ENCODE peak calls at places on chromosomes 6 and 20, in seven cellular contexts. E, O, H, Y, W, Q and L are unnamed samples.

GRCh38 chr6:3393796-3394195 is 63.1 kb downstream of the SLC22A23 start:
- DNase-seq in H (peak), Y (no peak), O (no peak), W (no peak), E (no peak), Q (no peak), L (no peak)

GRCh38 chr6:28982476-28983266 is 22.4 kb downstream of the ZNF311 start:
- DNase-seq in W (peak), E (peak), O (peak), Y (no peak), H (peak), Q (no peak), L (peak)

GRCh38 chr6:22732186-22732970 is 163.0 kb downstream of the HDGFL1 start:
- DNase-seq in Q (no peak), O (no peak), E (no peak), Y (no peak), H (no peak), W (no peak), L (no peak)

GRCh38 chr6:34082816-34083215 is 63.1 kb downstream of the GRM4 start:
- DNase-seq in Y (no peak), H (no peak), O (no peak), E (no peak), Q (no peak), W (no peak), L (no peak)

GRCh38 chr6:28719275-28719940 is 193.7 kb downstream of the GPX5 start:
- DNase-seq in Y (no peak), H (no peak), Q (no peak), E (no peak), O (no peak), W (no peak), L (peak)

GRCh38 chr20:34216382-34216742 is 24.9 kb upstream of the ASIP start:
- DNase-seq in Q (no peak), E (no peak), O (no peak), Y (no peak), W (no peak), H (no peak), L (no peak)

GRCh38 chr6:16624631-16625299 is 136.5 kb downstream of the ATXN1 start:
- DNase-seq in E (no peak), W (no peak), H (no peak), O (no peak), Q (no peak), Y (no peak), L (no peak)

GRCh38 chr20:2515203-2515602 is 6.5 kb upstream of the ZNF343 start:
- DNase-seq in O (no peak), E (no peak), Y (no peak), H (no peak), W (no peak), Q (no peak), L (no peak)

GRCh38 chr6:52013035-52013434 is 74.4 kb downstream of the PKHD1 start:
- DNase-seq in O (no peak), H (no peak), Y (no peak), W (no peak), Q (no peak), E (peak), L (no peak)

GRCh38 chr6:96075826-96076225 is 60.1 kb downstream of the FUT9 start:
- DNase-seq in Y (no peak), O (no peak), H (no peak), E (no peak), W (no peak), Q (no peak), L (no peak)

GRCh38 chr6:131255911-131256310 is 120.6 kb downstream of the AKAP7 start:
- DNase-seq in Q (no peak), W (no peak), Y (no peak), E (no peak), O (no peak), H (no peak), L (no peak)

GRCh38 chr6:97591955-97592354 is 308.9 kb upstream of the MMS22L start:
- DNase-seq in Q (no peak), E (no peak), W (no peak), H (no peak), O (no peak), Y (no peak), L (no peak)